ENCODE peak calls at places on chromosomes 16 and 17, in eight cellular contexts. One of them, this sample, is unnamed.

GRCh38 chr16:66486199-66486772 is 59.2 kb downstream of the BEAN1 start:
- DNase-seq in IMR-90: no peak
- DNase-seq in cardiac fibroblast: no peak
- DNase-seq in SK-MEL-5: no peak
- DNase-seq in stimulated activated CD8-positive, alpha-beta memory T cell treated with anti-CD3 and anti-CD28 coated beads, Interleukin-7, amount 100 ng/mL, for 1 hour: no peak
- DNase-seq in kidney: no peak
- DNase-seq in CMK: no peak
- DNase-seq in GM03348: no peak
- DNase-seq in this sample: no peak

GRCh38 chr17:41003926-41004325 is 4.2 kb upstream of the KRTAP3-2 start:
- DNase-seq in IMR-90: no peak
- DNase-seq in cardiac fibroblast: no peak
- DNase-seq in SK-MEL-5: no peak
- DNase-seq in stimulated activated CD8-positive, alpha-beta memory T cell treated with anti-CD3 and anti-CD28 coated beads, Interleukin-7, amount 100 ng/mL, for 1 hour: no peak
- DNase-seq in kidney: no peak
- DNase-seq in CMK: no peak
- DNase-seq in GM03348: no peak
- DNase-seq in this sample: no peak

GRCh38 chr17:59327136-59327878 is 4.1 kb upstream of the YPEL2 start:
- DNase-seq in IMR-90: no peak
- DNase-seq in cardiac fibroblast: peak; percentile 37
- DNase-seq in SK-MEL-5: peak; percentile 44
- DNase-seq in stimulated activated CD8-positive, alpha-beta memory T cell treated with anti-CD3 and anti-CD28 coated beads, Interleukin-7, amount 100 ng/mL, for 1 hour: no peak
- DNase-seq in kidney: no peak
- DNase-seq in CMK: no peak
- DNase-seq in GM03348: no peak
- DNase-seq in this sample: no peak

GRCh38 chr16:69410285-69410990 is 14.0 kb upstream of the CYB5B start:
- DNase-seq in IMR-90: peak; percentile 83
- DNase-seq in cardiac fibroblast: peak; percentile 92
- DNase-seq in SK-MEL-5: peak; percentile 49
- DNase-seq in stimulated activated CD8-positive, alpha-beta memory T cell treated with anti-CD3 and anti-CD28 coated beads, Interleukin-7, amount 100 ng/mL, for 1 hour: no peak
- DNase-seq in kidney: no peak
- DNase-seq in CMK: no peak
- DNase-seq in GM03348: no peak
- DNase-seq in this sample: peak; percentile 53

GRCh38 chr16:53771655-53772497 is 67.9 kb downstream of the FTO start:
- DNase-seq in IMR-90: no peak
- DNase-seq in cardiac fibroblast: peak; percentile 29
- DNase-seq in SK-MEL-5: no peak
- DNase-seq in stimulated activated CD8-positive, alpha-beta memory T cell treated with anti-CD3 and anti-CD28 coated beads, Interleukin-7, amount 100 ng/mL, for 1 hour: no peak
- DNase-seq in kidney: no peak
- DNase-seq in CMK: no peak
- DNase-seq in GM03348: no peak
- DNase-seq in this sample: no peak

GRCh38 chr17:9473716-9474115 is 101.9 kb downstream of the STX8 start:
- DNase-seq in IMR-90: peak; percentile 49
- DNase-seq in cardiac fibroblast: peak; percentile 97
- DNase-seq in SK-MEL-5: no peak
- DNase-seq in stimulated activated CD8-positive, alpha-beta memory T cell treated with anti-CD3 and anti-CD28 coated beads, Interleukin-7, amount 100 ng/mL, for 1 hour: no peak
- DNase-seq in kidney: no peak
- DNase-seq in CMK: no peak
- DNase-seq in GM03348: peak; percentile 72
- DNase-seq in this sample: no peak

GRCh38 chr17:80117491-80118401 is 16.4 kb downstream of the GAA start:
- DNase-seq in IMR-90: no peak
- DNase-seq in cardiac fibroblast: no peak
- DNase-seq in SK-MEL-5: no peak
- DNase-seq in stimulated activated CD8-positive, alpha-beta memory T cell treated with anti-CD3 and anti-CD28 coated beads, Interleukin-7, amount 100 ng/mL, for 1 hour: no peak
- DNase-seq in kidney: peak; percentile 69
- DNase-seq in CMK: no peak
- DNase-seq in GM03348: no peak
- DNase-seq in this sample: peak; percentile 14

GRCh38 chr17:49016775-49017463 is 19.7 kb downstream of the IGF2BP1 start:
- DNase-seq in IMR-90: peak; percentile 80
- DNase-seq in cardiac fibroblast: peak; percentile 65
- DNase-seq in SK-MEL-5: peak; percentile 48
- DNase-seq in stimulated activated CD8-positive, alpha-beta memory T cell treated with anti-CD3 and anti-CD28 coated beads, Interleukin-7, amount 100 ng/mL, for 1 hour: no peak
- DNase-seq in kidney: peak; percentile 92
- DNase-seq in CMK: no peak
- DNase-seq in GM03348: peak; percentile 84
- DNase-seq in this sample: peak; percentile 59

GRCh38 chr17:41171881-41172280 is 3.9 kb upstream of the KRTAP4-3 start:
- DNase-seq in IMR-90: peak; percentile 23
- DNase-seq in cardiac fibroblast: peak; percentile 13
- DNase-seq in SK-MEL-5: no peak
- DNase-seq in stimulated activated CD8-positive, alpha-beta memory T cell treated with anti-CD3 and anti-CD28 coated beads, Interleukin-7, amount 100 ng/mL, for 1 hour: no peak
- DNase-seq in kidney: no peak
- DNase-seq in CMK: no peak
- DNase-seq in GM03348: peak; percentile 35
- DNase-seq in this sample: no peak

GRCh38 chr17:78359216-78359935 is 501 bp downstream of the SOCS3 start:
- DNase-seq in IMR-90: no peak
- DNase-seq in cardiac fibroblast: peak; percentile 57
- DNase-seq in SK-MEL-5: peak; percentile 68
- DNase-seq in stimulated activated CD8-positive, alpha-beta memory T cell treated with anti-CD3 and anti-CD28 coated beads, Interleukin-7, amount 100 ng/mL, for 1 hour: no peak
- DNase-seq in kidney: no peak
- DNase-seq in CMK: no peak
- DNase-seq in GM03348: peak; percentile 57
- DNase-seq in this sample: peak; percentile 61

GRCh38 chr16:56505174-56505573 is 14.7 kb downstream of the BBS2 start:
- DNase-seq in IMR-90: no peak
- DNase-seq in cardiac fibroblast: no peak
- DNase-seq in SK-MEL-5: no peak
- DNase-seq in stimulated activated CD8-positive, alpha-beta memory T cell treated with anti-CD3 and anti-CD28 coated beads, Interleukin-7, amount 100 ng/mL, for 1 hour: no peak
- DNase-seq in kidney: no peak
- DNase-seq in CMK: no peak
- DNase-seq in GM03348: no peak
- DNase-seq in this sample: peak; percentile 50

GRCh38 chr17:72989074-72989610 is 103.3 kb downstream of the SLC39A11 start:
- DNase-seq in IMR-90: peak; percentile 81
- DNase-seq in cardiac fibroblast: no peak
- DNase-seq in SK-MEL-5: no peak
- DNase-seq in stimulated activated CD8-positive, alpha-beta memory T cell treated with anti-CD3 and anti-CD28 coated beads, Interleukin-7, amount 100 ng/mL, for 1 hour: no peak
- DNase-seq in kidney: no peak
- DNase-seq in CMK: no peak
- DNase-seq in GM03348: no peak
- DNase-seq in this sample: no peak

GRCh38 chr17:60080545-60080944 is 1.8 kb upstream of the HEATR6 start:
- DNase-seq in IMR-90: no peak
- DNase-seq in cardiac fibroblast: no peak
- DNase-seq in SK-MEL-5: no peak
- DNase-seq in stimulated activated CD8-positive, alpha-beta memory T cell treated with anti-CD3 and anti-CD28 coated beads, Interleukin-7, amount 100 ng/mL, for 1 hour: no peak
- DNase-seq in kidney: no peak
- DNase-seq in CMK: no peak
- DNase-seq in GM03348: no peak
- DNase-seq in this sample: no peak

GRCh38 chr17:48244814-48245213 is 137.2 kb downstream of the SNX11 start:
- DNase-seq in IMR-90: no peak
- DNase-seq in cardiac fibroblast: peak; percentile 14
- DNase-seq in SK-MEL-5: no peak
- DNase-seq in stimulated activated CD8-positive, alpha-beta memory T cell treated with anti-CD3 and anti-CD28 coated beads, Interleukin-7, amount 100 ng/mL, for 1 hour: no peak
- DNase-seq in kidney: no peak
- DNase-seq in CMK: no peak
- DNase-seq in GM03348: peak; percentile 7
- DNase-seq in this sample: no peak

GRCh38 chr17:8629371-8630226 is 926 bp downstream of the MYH10 start:
- DNase-seq in IMR-90: no peak
- DNase-seq in cardiac fibroblast: peak; percentile 34
- DNase-seq in SK-MEL-5: peak; percentile 24
- DNase-seq in stimulated activated CD8-positive, alpha-beta memory T cell treated with anti-CD3 and anti-CD28 coated beads, Interleukin-7, amount 100 ng/mL, for 1 hour: no peak
- DNase-seq in kidney: peak; percentile 88
- DNase-seq in CMK: no peak
- DNase-seq in GM03348: peak; percentile 68
- DNase-seq in this sample: peak; percentile 37

GRCh38 chr17:9219631-9220415 is 198.5 kb downstream of the NTN1 start:
- DNase-seq in IMR-90: no peak
- DNase-seq in cardiac fibroblast: no peak
- DNase-seq in SK-MEL-5: no peak
- DNase-seq in stimulated activated CD8-positive, alpha-beta memory T cell treated with anti-CD3 and anti-CD28 coated beads, Interleukin-7, amount 100 ng/mL, for 1 hour: no peak
- DNase-seq in kidney: no peak
- DNase-seq in CMK: no peak
- DNase-seq in GM03348: no peak
- DNase-seq in this sample: no peak

GRCh38 chr16:69867796-69868565 is 83.2 kb upstream of the CLEC18A start:
- DNase-seq in IMR-90: no peak
- DNase-seq in cardiac fibroblast: no peak
- DNase-seq in SK-MEL-5: no peak
- DNase-seq in stimulated activated CD8-positive, alpha-beta memory T cell treated with anti-CD3 and anti-CD28 coated beads, Interleukin-7, amount 100 ng/mL, for 1 hour: no peak
- DNase-seq in kidney: no peak
- DNase-seq in CMK: no peak
- DNase-seq in GM03348: no peak
- DNase-seq in this sample: no peak